ENCODE peak calls at places on chromosome 19, in ten cellular contexts. L is stimulated activated CD4-positive, alpha-beta T cell treated with anti-CD3 and anti-CD28 coated beads, TNF-alpha, amount 100 ng/mL, for 48 hours; M is HTR-8/SVneo; P is KBM-7; X is T-helper 9 cell; V is hepatic stellate cell; B is SHP77; U is stimulated activated CD8-positive, alpha-beta memory T cell treated with anti-CD3 and anti-CD28 coated beads, Interleukin-7, amount 100 ng/mL, for 48 hours; Z is NCI-H1694 treated with DMSO at 0.1 percent for 48 hours; E is putamen. A is an unnamed sample.

GRCh38 chr19:13640611-13641010 is 123.7 kb upstream of the MRI1 start:
- DNase-seq in L (no peak), M (no peak), P (no peak), X (no peak), V (no peak), B (no peak), U (no peak), Z (peak; percentile 47), E (no peak), A (no peak)

GRCh38 chr19:1395194-1396018 is 5.9 kb downstream of the GAMT start:
- DNase-seq in L (no peak), M (no peak), P (no peak), X (no peak), V (no peak), B (no peak), U (no peak), Z (no peak), E (no peak), A (no peak)

GRCh38 chr19:9861503-9861902 is 26.4 kb downstream of the PIN1 start:
- DNase-seq in L (no peak), M (no peak), P (no peak), X (no peak), V (no peak), B (no peak), U (no peak), Z (no peak), E (no peak), A (no peak)

GRCh38 chr19:789473-790052 is 7.7 kb upstream of the PTBP1 start:
- DNase-seq in L (no peak), M (no peak), P (no peak), X (no peak), V (no peak), B (no peak), U (no peak), Z (no peak), E (no peak), A (no peak)

GRCh38 chr19:40889366-40889765 is 7.3 kb upstream of the CYP2A7 start:
- DNase-seq in L (no peak), M (no peak), P (no peak), X (no peak), V (no peak), B (no peak), U (no peak), Z (no peak), E (no peak), A (no peak)

GRCh38 chr19:10712754-10713153 is 5.1 kb upstream of the DNM2 start:
- DNase-seq in L (no peak), M (no peak), P (no peak), X (no peak), V (no peak), B (no peak), U (no peak), Z (no peak), E (no peak), A (no peak)

GRCh38 chr19:13022859-13023636 is 27.8 kb downstream of the NFIX start:
- DNase-seq in L (no peak), M (peak; percentile 92), P (peak; percentile 82), X (no peak), V (peak; percentile 93), B (no peak), U (no peak), Z (peak; percentile 87), E (peak; percentile 96), A (peak; percentile 87)

GRCh38 chr19:6458695-6459355 is 767 bp downstream of the SLC25A23 start:
- DNase-seq in L (no peak), M (no peak), P (no peak), X (no peak), V (no peak), B (no peak), U (no peak), Z (no peak), E (no peak), A (no peak)

GRCh38 chr19:39539165-39539518 is 819 bp downstream of the EID2 start:
- DNase-seq in L (no peak), M (no peak), P (no peak), X (no peak), V (no peak), B (no peak), U (no peak), Z (peak; percentile 29), E (no peak), A (no peak)

GRCh38 chr19:11130824-11131455 is 24.6 kb downstream of the SPC24 start:
- DNase-seq in L (peak; percentile 57), M (peak; percentile 82), P (peak; percentile 85), X (peak; percentile 67), V (peak; percentile 87), B (peak; percentile 62), U (peak; percentile 40), Z (peak; percentile 38), E (peak; percentile 36), A (no peak)

GRCh38 chr19:4454952-4455738 is 2.4 kb downstream of the UBXN6 start:
- DNase-seq in L (no peak), M (no peak), P (no peak), X (no peak), V (peak; percentile 48), B (no peak), U (no peak), Z (no peak), E (peak; percentile 61), A (no peak)